ENCODE peak calls at places on chromosomes 3 and 15, in seven cellular contexts. P is left ventricle myocardium inferior; N is hepatocyte; D is upper lobe of right lung; U is suprapubic skin; L is Panc1; M is CD4-positive, CD25-positive, alpha-beta regulatory T cell. S is an unnamed sample. For H3K4me1, the result is how much of the 10 kb centered on the place peaks cover.

GRCh38 chr3:138340511-138340910 is 7.9 kb upstream of the MRAS start:
- DNase-seq in P (no peak), N (no peak), D (no peak), U (no peak), L (no peak), M (no peak), S (no peak)

GRCh38 chr3:16993227-16993626 is 108.5 kb downstream of the PLCL2 start:
- DNase-seq in P (no peak), N (no peak), D (no peak), U (no peak), L (no peak), M (no peak), S (no peak)

GRCh38 chr15:29671308-29671981 is 150.8 kb downstream of the TJP1 start:
- DNase-seq in P (no peak), N (no peak), D (no peak), U (no peak), L (no peak), M (no peak), S (no peak)

GRCh38 chr15:28923726-28924280 is 38.0 kb downstream of the APBA2 start:
- DNase-seq in P (no peak), N (no peak), D (no peak), U (no peak), L (no peak), M (no peak), S (no peak)

GRCh38 chr15:77569647-77570186 is 63.0 kb downstream of the LINGO1 start:
- DNase-seq in P (no peak), N (no peak), D (no peak), U (no peak), L (no peak), M (no peak), S (no peak)

GRCh38 chr3:121992601-121993560 is 29.2 kb downstream of the ILDR1 start:
- DNase-seq in P (no peak), N (no peak), D (no peak), U (no peak), L (no peak), M (no peak), S (no peak)

GRCh38 chr3:63351159-63352007 is 73.3 kb downstream of the SYNPR start:
- DNase-seq in P (no peak), N (peak), D (no peak), U (no peak), L (peak), M (no peak), S (no peak)

GRCh38 chr3:99902091-99902490 is 84.4 kb downstream of the CMSS1 start:
- DNase-seq in P (no peak), N (no peak), D (no peak), U (no peak), L (no peak), M (no peak), S (no peak)

GRCh38 chr3:122858373-122858772 is 63.5 kb downstream of the SLC49A4 start:
- DNase-seq in P (no peak), N (peak), D (no peak), U (no peak), L (peak), M (no peak), S (no peak)

GRCh38 chr15:87118424-87118823 is 1038.8 kb downstream of the AGBL1 start:
- DNase-seq in P (no peak), N (no peak), D (no peak), U (no peak), L (no peak), M (no peak), S (no peak)

GRCh38 chr3:13600950-13601691 is 52.2 kb downstream of the FBLN2 start:
- DNase-seq in P (no peak), N (peak), D (no peak), U (no peak), L (peak), M (no peak), S (no peak)
- H3K4me1 ChIP-seq in P (under half), N (under half), D (under half), U (under half), L (under half), M (under half), S (under half)

DNA sequence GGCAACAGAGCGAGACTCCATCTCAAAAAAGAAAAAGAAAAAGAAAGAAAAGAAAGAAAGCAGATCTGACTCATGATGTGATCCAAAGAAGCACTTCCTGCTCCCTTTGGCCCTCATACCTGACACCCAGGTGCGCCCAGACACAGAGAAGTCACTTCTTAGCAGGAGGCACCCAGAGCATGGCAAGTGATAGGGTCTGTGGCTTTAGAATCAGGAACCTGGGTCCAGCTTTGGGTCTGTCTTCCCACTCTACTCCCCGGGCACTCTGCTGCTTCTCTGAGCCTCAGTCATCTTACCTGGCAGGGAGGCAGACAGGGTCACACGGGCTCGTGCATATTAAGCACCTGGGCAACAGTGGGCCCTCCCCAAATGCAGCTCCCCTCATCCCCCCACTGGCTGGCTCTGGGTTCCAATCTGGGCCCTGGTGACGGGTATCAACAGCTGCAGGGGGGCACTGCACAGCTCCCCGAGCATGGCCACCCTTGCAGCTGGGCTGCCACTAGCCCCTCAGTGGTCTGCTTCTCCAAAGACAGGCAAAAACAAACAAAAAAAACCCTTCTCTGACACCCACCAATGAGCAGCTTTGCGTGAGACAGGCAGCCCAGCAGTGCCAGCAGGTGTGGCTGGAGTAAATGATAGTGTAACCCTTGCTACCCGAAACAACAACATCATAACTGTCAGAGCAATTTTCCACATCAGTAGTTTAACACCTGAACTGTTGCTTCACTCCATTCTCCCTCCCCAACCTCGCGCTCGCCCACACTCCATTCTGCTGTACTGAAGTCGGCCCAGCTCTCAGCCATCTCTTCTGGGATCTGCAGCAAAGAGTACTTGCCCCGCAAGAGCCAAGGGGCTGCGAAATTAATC is 99.8 kb downstream of the MEGF11 start:
- DNase-seq in P (no peak), N (no peak), D (no peak), U (no peak), L (no peak), M (no peak), S (no peak)
- H3K4me1 ChIP-seq in P (under half), N (under half), D (under half), U (under half), L (under half), M (under half), S (under half)

GRCh38 chr15:70490148-70490837 is 273.1 kb downstream of the UACA start:
- DNase-seq in P (no peak), N (no peak), D (no peak), U (no peak), L (no peak), M (no peak), S (no peak)
- H3K4me1 ChIP-seq in P (under half), N (under half), D (under half), U (under half), L (half or more), M (under half), S (half or more)

DNA sequence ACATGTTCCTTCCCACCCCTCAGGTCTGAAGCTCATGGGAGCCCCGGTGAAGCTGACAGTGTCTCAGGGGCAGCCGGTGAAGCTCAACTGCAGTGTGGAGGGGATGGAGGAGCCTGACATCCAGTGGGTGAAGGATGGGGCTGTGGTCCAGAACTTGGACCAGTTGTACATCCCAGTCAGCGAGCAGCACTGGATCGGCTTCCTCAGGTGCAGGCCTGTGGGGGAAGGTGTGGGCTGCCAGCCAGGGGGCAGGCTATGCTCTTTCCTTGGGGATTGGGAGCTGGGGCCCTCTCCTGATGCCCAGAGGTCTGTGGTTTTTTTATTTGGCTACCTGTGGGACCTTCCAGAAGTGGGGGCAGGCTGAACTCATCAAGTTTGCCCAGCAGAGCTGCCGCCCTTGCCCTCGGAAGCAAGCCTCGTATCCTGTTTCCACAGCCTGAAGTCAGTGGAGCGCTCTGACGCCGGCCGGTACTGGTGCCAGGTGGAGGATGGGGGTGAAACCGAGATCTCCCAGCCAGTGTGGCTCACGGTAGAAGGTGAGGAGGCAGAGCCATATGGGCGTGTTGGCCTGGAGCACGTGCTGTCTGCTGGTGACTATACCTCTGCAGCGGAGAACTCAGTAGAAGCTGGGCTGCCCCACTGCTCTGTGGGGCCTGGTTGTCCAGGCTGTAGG is 2.2 kb downstream of the TYRO3 start:
- DNase-seq in P (no peak), N (no peak), D (no peak), U (no peak), L (no peak), M (no peak), S (no peak)
- H3K4me1 ChIP-seq in P (under half), N (half or more), D (under half), U (under half), L (under half), M (under half), S (under half)

GRCh38 chr3:58335432-58335947 is 2.8 kb downstream of the PXK start:
- DNase-seq in P (no peak), N (no peak), D (no peak), U (no peak), L (no peak), M (no peak), S (no peak)

GRCh38 chr3:58334013-58334321 is 1.3 kb downstream of the PXK start:
- DNase-seq in P (no peak), N (no peak), D (no peak), U (no peak), L (no peak), M (no peak), S (no peak)

GRCh38 chr3:58332575-58333179 is at the start of gene PXK:
- DNase-seq in P (peak), N (peak), D (peak), U (peak), L (no peak), M (peak), S (peak)

GRCh38 chr3:58331593-58332152 is 1.0 kb upstream of the PXK start:
- DNase-seq in P (no peak), N (no peak), D (no peak), U (no peak), L (no peak), M (no peak), S (no peak)

GRCh38 chr3:58333206-58334012 is 717 bp downstream of the PXK start:
- DNase-seq in P (no peak), N (peak), D (peak), U (no peak), L (no peak), M (peak), S (no peak)
- H3K4me1 ChIP-seq in P (under half), N (under half), D (under half), U (under half), L (under half), M (under half), S (under half)

DNA sequence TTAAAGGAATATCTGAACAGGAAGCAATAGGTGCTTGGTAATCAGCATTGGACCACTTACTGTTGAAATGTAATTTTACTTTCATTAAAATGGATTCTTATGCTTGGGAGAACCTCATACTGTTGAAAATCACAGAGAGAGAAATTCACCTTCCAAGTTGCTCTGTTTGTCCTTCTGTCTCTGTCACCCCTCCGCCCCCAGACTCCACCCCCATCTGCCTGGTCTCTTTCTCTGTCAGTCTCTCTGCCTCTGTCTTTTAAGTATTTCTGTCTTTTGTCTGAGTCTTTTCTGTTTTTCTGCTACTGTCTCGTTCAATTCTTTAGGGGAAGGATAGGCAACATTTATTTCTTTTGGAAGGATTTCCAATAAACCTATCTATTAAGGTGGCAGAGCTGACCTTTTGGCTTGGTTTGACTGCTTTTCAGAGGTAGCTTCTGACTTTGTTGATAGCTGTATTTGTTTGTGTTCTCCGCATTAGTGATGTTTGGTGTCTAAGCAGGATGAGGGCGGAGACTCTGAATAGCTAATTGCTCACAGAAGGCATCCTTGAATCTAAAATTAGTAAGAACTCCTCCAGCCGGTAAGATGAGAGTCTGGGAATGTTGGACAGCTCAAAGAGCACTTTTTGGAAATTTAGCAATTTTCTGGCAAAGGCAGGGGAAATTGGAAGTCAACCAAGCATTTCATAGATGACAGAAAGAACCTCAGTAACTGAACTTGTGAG is 174.2 kb downstream of the KLHL25 start:
- DNase-seq in P (no peak), N (no peak), D (no peak), U (no peak), L (no peak), M (peak), S (no peak)
- H3K4me1 ChIP-seq in P (half or more), N (half or more), D (half or more), U (half or more), L (under half), M (half or more), S (half or more)

GRCh38 chr15:85580914-85581313 is 200.5 kb downstream of the AKAP13 start:
- DNase-seq in P (no peak), N (no peak), D (peak), U (no peak), L (no peak), M (peak), S (peak)
- H3K4me1 ChIP-seq in P (half or more), N (under half), D (half or more), U (half or more), L (under half), M (half or more), S (half or more)